ENCODE peak calls at places on chromosome 13, in eight cellular contexts. One of them, this sample, is unnamed.
A peak's percentile ranks its signal among the peaks of the same experiment; 100 is the strongest.

GRCh38 chr13:75931116-75931515 is 295.0 kb downstream of the LMO7 start:
- DNase-seq in suprapubic skin: no peak
- DNase-seq in K562: no peak
- DNase-seq in prostate gland: no peak
- DNase-seq in esophagus muscularis mucosa: no peak
- DNase-seq in transverse colon: no peak
- DNase-seq in HepG2: no peak
- DNase-seq in upper lobe of left lung: no peak
- DNase-seq in this sample: no peak

GRCh38 chr13:113904411-113904810 is 40.5 kb upstream of the GAS6 start:
- DNase-seq in transverse colon: peak; percentile 42
- DNase-seq in suprapubic skin: no peak
- DNase-seq in prostate gland: no peak
- DNase-seq in esophagus muscularis mucosa: peak; percentile 91
- DNase-seq in HepG2: peak; percentile 25
- DNase-seq in upper lobe of left lung: peak; percentile 33
- DNase-seq in K562: no peak
- DNase-seq in this sample: peak; percentile 67

GRCh38 chr13:113433391-113433916 is 19.8 kb downstream of the ADPRHL1 start:
- DNase-seq in prostate gland: no peak
- DNase-seq in transverse colon: no peak
- DNase-seq in suprapubic skin: no peak
- DNase-seq in K562: no peak
- DNase-seq in esophagus muscularis mucosa: no peak
- DNase-seq in upper lobe of left lung: no peak
- DNase-seq in HepG2: no peak
- DNase-seq in this sample: no peak

GRCh38 chr13:100365678-100366077 is 222.9 kb downstream of the GGACT start:
- DNase-seq in upper lobe of left lung: no peak
- DNase-seq in K562: no peak
- DNase-seq in HepG2: no peak
- DNase-seq in transverse colon: no peak
- DNase-seq in prostate gland: no peak
- DNase-seq in suprapubic skin: no peak
- DNase-seq in esophagus muscularis mucosa: no peak
- DNase-seq in this sample: no peak

GRCh38 chr13:113879017-113879416 is 15.1 kb upstream of the GAS6 start:
- DNase-seq in upper lobe of left lung: no peak
- DNase-seq in prostate gland: no peak
- DNase-seq in HepG2: no peak
- DNase-seq in suprapubic skin: no peak
- DNase-seq in esophagus muscularis mucosa: peak; percentile 37
- DNase-seq in transverse colon: no peak
- DNase-seq in K562: no peak
- DNase-seq in this sample: no peak

GRCh38 chr13:59689057-59689456 is 474.7 kb downstream of the DIAPH3 start:
- DNase-seq in HepG2: no peak
- DNase-seq in suprapubic skin: no peak
- DNase-seq in K562: no peak
- DNase-seq in transverse colon: no peak
- DNase-seq in esophagus muscularis mucosa: no peak
- DNase-seq in upper lobe of left lung: no peak
- DNase-seq in prostate gland: no peak
- DNase-seq in this sample: no peak

GRCh38 chr13:44680746-44681355 is 104.7 kb upstream of the TSC22D1 start:
- DNase-seq in suprapubic skin: no peak
- DNase-seq in upper lobe of left lung: no peak
- DNase-seq in esophagus muscularis mucosa: no peak
- DNase-seq in transverse colon: no peak
- DNase-seq in K562: no peak
- DNase-seq in HepG2: no peak
- DNase-seq in prostate gland: no peak
- DNase-seq in this sample: no peak

GRCh38 chr13:35984776-35985453 is 146.3 kb downstream of the DCLK1 start:
- DNase-seq in HepG2: no peak
- DNase-seq in prostate gland: no peak
- DNase-seq in transverse colon: no peak
- DNase-seq in suprapubic skin: no peak
- DNase-seq in K562: no peak
- DNase-seq in upper lobe of left lung: no peak
- DNase-seq in esophagus muscularis mucosa: no peak
- DNase-seq in this sample: no peak

GRCh38 chr13:79386125-79386822 is 19.8 kb downstream of the RBM26 start:
- DNase-seq in suprapubic skin: no peak
- DNase-seq in K562: no peak
- DNase-seq in transverse colon: no peak
- DNase-seq in esophagus muscularis mucosa: no peak
- DNase-seq in upper lobe of left lung: no peak
- DNase-seq in prostate gland: no peak
- DNase-seq in HepG2: no peak
- DNase-seq in this sample: no peak

GRCh38 chr13:110301606-110302131 is 5.3 kb downstream of the COL4A1 start:
- DNase-seq in prostate gland: no peak
- DNase-seq in K562: no peak
- DNase-seq in suprapubic skin: no peak
- DNase-seq in transverse colon: no peak
- DNase-seq in HepG2: no peak
- DNase-seq in esophagus muscularis mucosa: no peak
- DNase-seq in upper lobe of left lung: no peak
- DNase-seq in this sample: no peak

GRCh38 chr13:39684531-39685137 is 29.2 kb downstream of the COG6 start:
- DNase-seq in esophagus muscularis mucosa: no peak
- DNase-seq in HepG2: peak; percentile 31
- DNase-seq in prostate gland: no peak
- DNase-seq in transverse colon: no peak
- DNase-seq in suprapubic skin: no peak
- DNase-seq in K562: no peak
- DNase-seq in upper lobe of left lung: no peak
- DNase-seq in this sample: no peak

GRCh38 chr13:76316998-76317527 is 569.1 kb downstream of the KCTD12 start:
- DNase-seq in upper lobe of left lung: no peak
- DNase-seq in transverse colon: no peak
- DNase-seq in prostate gland: no peak
- DNase-seq in K562: no peak
- DNase-seq in HepG2: no peak
- DNase-seq in esophagus muscularis mucosa: no peak
- DNase-seq in suprapubic skin: no peak
- DNase-seq in this sample: no peak

DNA sequence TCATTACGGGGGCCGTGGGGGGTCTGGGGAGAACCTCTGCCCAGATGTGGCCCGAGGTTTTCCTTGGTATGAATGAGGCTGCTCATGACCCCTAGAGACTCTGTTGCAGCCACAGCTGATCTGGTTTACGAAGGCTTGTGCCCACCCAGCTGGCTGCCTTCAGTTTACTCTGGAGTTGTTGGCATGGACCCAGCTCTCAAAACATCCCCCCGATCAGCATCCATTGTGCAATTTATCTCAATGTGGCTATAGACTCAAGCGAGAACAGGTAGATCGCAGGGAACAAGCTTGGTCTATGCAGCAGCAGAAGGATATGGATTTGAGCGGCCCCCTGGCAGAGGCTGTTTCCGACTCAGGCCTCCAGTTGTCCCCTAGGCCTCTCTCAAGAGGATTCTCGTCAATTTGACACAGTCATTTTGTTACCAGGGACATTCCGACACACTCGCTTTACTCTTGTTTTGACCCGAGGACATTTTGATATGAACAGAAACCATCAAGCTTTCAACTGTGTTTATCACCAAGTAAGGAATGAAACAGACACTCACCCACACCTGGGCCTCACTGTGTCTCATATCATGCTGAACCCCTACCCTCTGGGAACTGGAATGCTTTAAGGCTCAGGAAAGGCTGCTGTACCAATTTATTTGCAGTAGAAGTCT is 161.5 kb downstream of the KATNAL1 start:
- DNase-seq in suprapubic skin: no peak
- DNase-seq in esophagus muscularis mucosa: no peak
- DNase-seq in prostate gland: no peak
- DNase-seq in K562: no peak
- DNase-seq in transverse colon: no peak
- DNase-seq in upper lobe of left lung: no peak
- DNase-seq in HepG2: no peak
- DNase-seq in this sample: no peak
- H3K4me1 ChIP-seq in suprapubic skin: peaks cover 20% of the 10 kb centered on the region
- H3K4me1 ChIP-seq in esophagus muscularis mucosa: peaks cover 27% of the 10 kb centered on the region
- H3K4me1 ChIP-seq in prostate gland: no peaks in the 10 kb centered on the region
- H3K4me1 ChIP-seq in K562: no peaks in the 10 kb centered on the region
- H3K4me1 ChIP-seq in transverse colon: peaks cover 15% of the 10 kb centered on the region
- H3K4me1 ChIP-seq in upper lobe of left lung: peaks cover 11% of the 10 kb centered on the region
- H3K4me1 ChIP-seq in HepG2: no peaks in the 10 kb centered on the region
- H3K4me1 ChIP-seq in this sample: peaks cover 19% of the 10 kb centered on the region

GRCh38 chr13:23375007-23375971 is 58.2 kb downstream of the SACS start:
- DNase-seq in suprapubic skin: peak; percentile 97
- DNase-seq in transverse colon: peak; percentile 96
- DNase-seq in HepG2: peak; percentile 78
- DNase-seq in upper lobe of left lung: peak; percentile 97
- DNase-seq in prostate gland: peak; percentile 93
- DNase-seq in esophagus muscularis mucosa: peak; percentile 99
- DNase-seq in K562: peak; percentile 95
- DNase-seq in this sample: peak; percentile 96
- TF ChIP-seq POLR2A in suprapubic skin: no peak
- TF ChIP-seq POLR2A in transverse colon: no peak
- TF ChIP-seq POLR2A in HepG2: peak; percentile 55
- TF ChIP-seq POLR2A in upper lobe of left lung: no peak
- TF ChIP-seq POLR2A in prostate gland: peak; percentile 52
- TF ChIP-seq POLR2A in esophagus muscularis mucosa: no peak
- TF ChIP-seq POLR2A in K562: no peak
- TF ChIP-seq POLR2A in this sample: no peak

DNA sequence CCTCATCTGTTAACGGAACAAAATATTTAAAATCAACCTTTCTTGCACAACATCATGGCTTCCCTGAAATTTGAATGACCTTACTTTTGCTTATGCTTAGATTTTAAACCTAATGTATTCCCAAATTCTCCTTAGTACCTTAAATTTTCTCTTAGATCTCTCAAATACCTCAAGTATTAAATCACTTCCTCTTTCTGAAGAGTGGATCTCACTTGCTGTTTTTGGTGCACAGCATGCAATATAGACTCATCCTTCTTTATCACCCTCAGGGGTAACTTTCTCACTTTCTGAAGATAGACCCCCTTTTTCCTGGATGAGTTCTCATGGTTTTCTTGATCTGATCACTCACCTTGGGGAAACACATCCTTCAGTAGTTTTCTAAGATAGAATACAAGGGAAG is 871.7 kb downstream of the DACH1 start:
- DNase-seq in prostate gland: no peak
- DNase-seq in suprapubic skin: no peak
- DNase-seq in K562: no peak
- DNase-seq in HepG2: no peak
- DNase-seq in upper lobe of left lung: no peak
- DNase-seq in esophagus muscularis mucosa: no peak
- DNase-seq in transverse colon: no peak
- DNase-seq in this sample: no peak
- TF ChIP-seq POLR2AphosphoS5 in prostate gland: no peak
- TF ChIP-seq POLR2AphosphoS5 in suprapubic skin: no peak
- TF ChIP-seq POLR2AphosphoS5 in K562: no peak
- TF ChIP-seq POLR2AphosphoS5 in HepG2: no peak
- TF ChIP-seq POLR2AphosphoS5 in upper lobe of left lung: no peak
- TF ChIP-seq POLR2AphosphoS5 in esophagus muscularis mucosa: no peak
- TF ChIP-seq POLR2AphosphoS5 in transverse colon: no peak
- TF ChIP-seq POLR2AphosphoS5 in this sample: no peak

DNA sequence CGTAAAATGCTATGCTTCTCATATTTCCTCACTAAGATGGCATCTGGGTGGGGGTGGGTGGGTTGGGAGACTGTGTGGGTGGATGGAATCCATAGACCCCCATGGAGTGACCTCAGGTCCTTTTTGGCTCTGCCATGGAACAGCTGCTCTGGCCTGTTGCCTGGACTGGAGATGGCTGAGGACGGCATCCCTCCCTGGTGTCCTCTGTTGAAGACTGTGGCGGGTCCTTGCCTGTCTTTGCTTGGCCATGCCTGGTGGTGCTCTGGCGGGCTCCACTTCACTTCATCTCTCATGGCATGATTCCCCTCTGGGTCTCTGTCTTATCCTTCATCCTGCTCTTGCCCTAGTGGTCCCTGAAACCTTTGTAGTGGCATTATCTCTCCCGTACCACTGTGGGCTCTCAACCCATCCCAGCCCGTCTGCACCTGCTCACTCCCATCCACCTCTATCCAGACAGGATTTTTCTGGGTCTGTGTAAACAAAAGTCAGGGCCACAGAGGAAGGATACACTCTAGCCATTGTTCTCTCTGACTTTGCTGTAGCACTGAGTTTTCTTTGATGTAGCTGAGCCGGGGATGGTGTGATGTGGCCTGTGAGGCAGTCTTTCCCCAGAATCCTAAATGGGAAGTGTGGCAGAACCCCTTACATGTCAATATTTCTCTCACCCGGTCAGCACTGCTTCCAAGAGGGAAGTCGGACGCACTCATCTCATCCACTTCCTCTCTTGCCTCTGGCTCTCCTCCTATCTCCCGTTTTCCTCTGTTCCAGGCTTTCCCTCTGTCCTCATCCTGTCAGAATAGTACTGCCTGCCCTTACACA is 36.1 kb downstream of the WDFY2 start:
- DNase-seq in prostate gland: no peak
- DNase-seq in transverse colon: no peak
- DNase-seq in suprapubic skin: no peak
- DNase-seq in esophagus muscularis mucosa: no peak
- DNase-seq in K562: no peak
- DNase-seq in upper lobe of left lung: no peak
- DNase-seq in HepG2: peak; percentile 98
- DNase-seq in this sample: no peak
- H3K4me1 ChIP-seq in prostate gland: no peaks in the 10 kb centered on the region
- H3K4me1 ChIP-seq in transverse colon: no peaks in the 10 kb centered on the region
- H3K4me1 ChIP-seq in suprapubic skin: peaks cover 65% of the 10 kb centered on the region
- H3K4me1 ChIP-seq in esophagus muscularis mucosa: peaks cover 21% of the 10 kb centered on the region
- H3K4me1 ChIP-seq in K562: peaks cover 4% of the 10 kb centered on the region
- H3K4me1 ChIP-seq in upper lobe of left lung: peaks cover 12% of the 10 kb centered on the region
- H3K4me1 ChIP-seq in HepG2: peaks cover 75% of the 10 kb centered on the region
- H3K4me1 ChIP-seq in this sample: peaks cover 7% of the 10 kb centered on the region

GRCh38 chr13:31160857-31161582 is 684 bp downstream of the HSPH1 start:
- DNase-seq in HepG2: peak; percentile 31
- DNase-seq in upper lobe of left lung: peak; percentile 67
- DNase-seq in prostate gland: peak; percentile 68
- DNase-seq in K562: peak; percentile 9
- DNase-seq in transverse colon: peak; percentile 70
- DNase-seq in esophagus muscularis mucosa: no peak
- DNase-seq in suprapubic skin: peak; percentile 80
- DNase-seq in this sample: peak; percentile 60

GRCh38 chr13:31166591-31166990 is 4.9 kb upstream of the HSPH1 start:
- DNase-seq in prostate gland: no peak
- DNase-seq in suprapubic skin: no peak
- DNase-seq in esophagus muscularis mucosa: no peak
- DNase-seq in K562: no peak
- DNase-seq in HepG2: peak; percentile 56
- DNase-seq in upper lobe of left lung: no peak
- DNase-seq in transverse colon: no peak
- DNase-seq in this sample: no peak

GRCh38 chr13:31161583-31162150 is at the start of gene HSPH1:
- DNase-seq in upper lobe of left lung: peak; percentile 98
- DNase-seq in transverse colon: peak; percentile 99
- DNase-seq in K562: peak; percentile 92
- DNase-seq in HepG2: peak; percentile 96
- DNase-seq in prostate gland: peak; percentile 98
- DNase-seq in suprapubic skin: peak; percentile 99
- DNase-seq in esophagus muscularis mucosa: peak; percentile 99
- DNase-seq in this sample: peak; percentile 98

GRCh38 chr13:31159306-31159705 is 2.4 kb downstream of the HSPH1 start:
- DNase-seq in esophagus muscularis mucosa: no peak
- DNase-seq in suprapubic skin: no peak
- DNase-seq in K562: no peak
- DNase-seq in prostate gland: no peak
- DNase-seq in transverse colon: no peak
- DNase-seq in upper lobe of left lung: no peak
- DNase-seq in HepG2: no peak
- DNase-seq in this sample: no peak

GRCh38 chr13:31162151-31163008 is 676 bp upstream of the HSPH1 start:
- DNase-seq in esophagus muscularis mucosa: peak; percentile 99
- DNase-seq in transverse colon: peak; percentile 96
- DNase-seq in prostate gland: peak; percentile 96
- DNase-seq in upper lobe of left lung: peak; percentile 99
- DNase-seq in HepG2: peak; percentile 96
- DNase-seq in K562: peak; percentile 74
- DNase-seq in suprapubic skin: peak; percentile 98
- DNase-seq in this sample: peak; percentile 95
- TF ChIP-seq POLR2A in esophagus muscularis mucosa: no peak
- TF ChIP-seq POLR2A in transverse colon: no peak
- TF ChIP-seq POLR2A in prostate gland: peak; percentile 87
- TF ChIP-seq POLR2A in upper lobe of left lung: peak; percentile 73
- TF ChIP-seq POLR2A in HepG2: peak; percentile 57
- TF ChIP-seq POLR2A in K562: peak; percentile 59
- TF ChIP-seq POLR2A in suprapubic skin: no peak
- TF ChIP-seq POLR2A in this sample: no peak